ENCODE peak calls at places on chromosomes 4 and X, in nine cellular contexts. F, T, K, J, W, H, D, P and Z are unnamed samples. For H3K27me3, the result is how much of the 10 kb centered on the place peaks cover.

GRCh38 chrX:28847423-28847822 is 260.2 kb downstream of the IL1RAPL1 start:
- DNase-seq in F (no peak), T (peak), K (no peak), J (no peak), W (no peak), H (no peak), D (peak), P (peak), Z (peak)

GRCh38 chr4:95470622-95471021 is 78.2 kb downstream of the UNC5C start:
- DNase-seq in F (no peak), T (no peak), K (no peak), J (no peak), W (no peak), H (no peak), D (no peak), P (no peak), Z (no peak)

GRCh38 chr4:160370046-160370445 is 1267.2 kb downstream of the RAPGEF2 start:
- DNase-seq in F (no peak), T (no peak), K (no peak), J (no peak), W (no peak), H (no peak), D (no peak), P (no peak), Z (no peak)

GRCh38 chrX:134604701-134605271 is 53.5 kb downstream of the PLAC1 start:
- DNase-seq in F (no peak), T (peak), K (no peak), J (no peak), W (peak), H (no peak), D (no peak), P (no peak), Z (no peak)

GRCh38 chrX:132184871-132185270 is 34.4 kb downstream of the RAP2C start:
- DNase-seq in F (no peak), T (no peak), K (no peak), J (no peak), W (no peak), H (no peak), D (no peak), P (no peak), Z (no peak)

GRCh38 chr4:79913581-79913980 is 159.4 kb downstream of the ANTXR2 start:
- DNase-seq in F (no peak), T (no peak), K (no peak), J (no peak), W (no peak), H (no peak), D (no peak), P (no peak), Z (no peak)

GRCh38 chrX:41275661-41276609 is 58.0 kb upstream of the DDX3X start:
- DNase-seq in F (no peak), T (peak), K (peak), J (peak), W (peak), H (peak), D (peak), P (peak), Z (peak)

GRCh38 chr4:154004859-154005520 is 216.1 kb upstream of the SFRP2 start:
- DNase-seq in F (peak), T (peak), K (no peak), J (no peak), W (no peak), H (peak), D (no peak), P (no peak), Z (no peak)

GRCh38 chr4:123995939-123996338 is 599.3 kb downstream of the SPRY1 start:
- DNase-seq in F (peak), T (no peak), K (no peak), J (no peak), W (no peak), H (no peak), D (no peak), P (no peak), Z (no peak)
- TF ChIP-seq CTCF in F (no peak), T (no peak), K (no peak), J (no peak), W (no peak), H (no peak), D (no peak), P (no peak), Z (no peak)

GRCh38 chrX:129963729-129964128 is 18.7 kb upstream of the BCORL1 start:
- DNase-seq in F (no peak), T (no peak), K (no peak), J (no peak), W (no peak), H (no peak), D (no peak), P (no peak), Z (no peak)

GRCh38 chrX:129965166-129965565 is 17.3 kb upstream of the BCORL1 start:
- DNase-seq in F (no peak), T (no peak), K (no peak), J (no peak), W (no peak), H (no peak), D (no peak), P (no peak), Z (no peak)

GRCh38 chrX:129959493-129959832 is 23.0 kb upstream of the BCORL1 start:
- DNase-seq in F (no peak), T (peak), K (no peak), J (no peak), W (no peak), H (no peak), D (no peak), P (no peak), Z (peak)

GRCh38 chrX:129958814-129959492 is 23.5 kb upstream of the BCORL1 start:
- DNase-seq in F (no peak), T (no peak), K (no peak), J (no peak), W (no peak), H (no peak), D (no peak), P (no peak), Z (no peak)

GRCh38 chrX:129961180-129962083 is 21.0 kb upstream of the BCORL1 start:
- DNase-seq in F (no peak), T (peak), K (peak), J (no peak), W (peak), H (peak), D (peak), P (peak), Z (peak)
- H3K27me3 ChIP-seq in F (under half), T (under half), K (under half), J (under half), W (under half), H (under half), D (under half), P (under half), Z (under half)

GRCh38 chr4:139617702-139618490 is 47.7 kb upstream of the MGST2 start:
- DNase-seq in F (no peak), T (no peak), K (no peak), J (no peak), W (no peak), H (no peak), D (no peak), P (no peak), Z (no peak)
- TF ChIP-seq CTCF in F (peak), T (peak), K (peak), J (peak), W (peak), H (no peak), D (peak), P (peak), Z (peak)

GRCh38 chr4:24799196-24799543 is 3.8 kb downstream of the SOD3 start:
- DNase-seq in F (no peak), T (no peak), K (no peak), J (no peak), W (no peak), H (no peak), D (no peak), P (no peak), Z (no peak)
- H3K27me3 ChIP-seq in F (under half), T (under half), K (under half), J (under half), W (under half), H (under half), D (under half), P (under half), Z (half or more)

GRCh38 chr4:119743644-119744043 is 115.0 kb upstream of the PDE5A start:
- DNase-seq in F (no peak), T (no peak), K (no peak), J (no peak), W (no peak), H (no peak), D (no peak), P (no peak), Z (no peak)

GRCh38 chr4:119748853-119749252 is 120.2 kb upstream of the PDE5A start:
- DNase-seq in F (no peak), T (no peak), K (no peak), J (no peak), W (no peak), H (no peak), D (no peak), P (no peak), Z (no peak)

GRCh38 chr4:119750048-119750447 is 121.4 kb upstream of the PDE5A start:
- DNase-seq in F (no peak), T (no peak), K (no peak), J (no peak), W (no peak), H (no peak), D (no peak), P (no peak), Z (no peak)

GRCh38 chr4:119744580-119744979 is 116.0 kb upstream of the PDE5A start:
- DNase-seq in F (no peak), T (no peak), K (no peak), J (no peak), W (no peak), H (no peak), D (no peak), P (no peak), Z (no peak)

GRCh38 chr4:119746951-119747350 is 118.3 kb upstream of the PDE5A start:
- DNase-seq in F (no peak), T (no peak), K (no peak), J (no peak), W (no peak), H (no peak), D (no peak), P (no peak), Z (no peak)
- TF ChIP-seq CTCF in F (no peak), T (no peak), K (no peak), J (no peak), W (no peak), H (no peak), D (no peak), P (no peak), Z (no peak)

DNA sequence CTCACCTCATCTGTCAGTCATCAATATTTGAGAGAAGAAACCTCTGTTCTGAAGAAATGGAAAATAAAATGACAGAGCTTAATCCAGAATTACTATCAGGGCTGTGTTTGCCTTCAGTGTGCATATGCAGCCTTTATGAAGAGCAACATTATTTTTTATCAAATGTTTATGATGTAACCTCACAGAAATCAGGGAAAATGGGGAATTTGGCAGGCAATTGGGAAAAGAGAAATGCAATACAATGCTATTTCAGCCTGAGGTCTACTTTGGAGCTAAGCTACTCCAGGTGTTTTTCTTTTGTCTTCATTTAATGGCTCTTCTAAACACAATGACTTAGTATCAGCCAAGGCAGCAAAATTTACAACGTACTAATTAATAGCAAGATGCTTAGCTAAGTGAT is 241.1 kb upstream of the TET2 start:
- DNase-seq in F (no peak), T (no peak), K (no peak), J (no peak), W (no peak), H (no peak), D (no peak), P (no peak), Z (no peak)
- H3K27me3 ChIP-seq in F (under half), T (under half), K (under half), J (under half), W (under half), H (under half), D (under half), P (under half), Z (half or more)

GRCh38 chrX:102714994-102715393 is 2.7 kb downstream of the GPRASP2 start:
- DNase-seq in F (no peak), T (no peak), K (no peak), J (no peak), W (no peak), H (no peak), D (peak), P (no peak), Z (peak)
- TF ChIP-seq CTCF in F (no peak), T (no peak), K (no peak), J (no peak), W (no peak), H (no peak), D (peak), P (no peak), Z (peak)

DNA sequence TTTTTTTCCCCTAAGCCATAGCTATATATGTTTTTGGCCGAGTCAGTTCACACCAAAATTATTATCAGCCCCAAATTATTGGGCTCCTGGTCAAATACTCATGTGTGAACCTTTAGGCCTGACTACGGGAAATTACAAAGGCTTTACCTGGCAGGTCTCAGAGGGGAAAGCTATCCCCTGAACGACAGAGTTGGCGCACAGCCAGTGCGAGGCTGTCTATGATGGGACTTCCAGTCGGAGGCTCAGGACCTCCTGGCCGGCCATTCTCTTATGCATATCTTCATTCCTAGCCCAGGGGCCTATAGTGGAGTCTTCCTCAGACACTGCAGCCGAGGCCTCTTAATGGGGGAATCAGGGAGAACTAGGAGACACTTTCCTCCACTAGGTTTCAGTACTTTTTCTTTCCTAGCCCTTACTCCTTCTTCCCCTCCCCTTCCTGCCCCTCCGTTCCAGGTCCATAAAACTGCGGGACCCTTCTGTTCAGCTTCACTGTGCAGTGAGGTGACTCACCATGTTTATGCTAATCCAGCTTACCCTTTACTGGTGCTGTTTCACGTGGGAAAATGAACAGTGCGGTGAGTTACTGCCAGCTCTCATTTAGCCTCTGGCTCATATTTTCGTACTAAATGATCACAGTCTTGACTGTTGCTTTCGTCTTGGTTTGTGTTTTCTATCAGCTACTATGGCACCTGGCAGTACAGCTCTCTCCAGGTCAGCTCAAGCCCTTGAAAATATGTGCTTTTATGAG is 533.9 kb downstream of the FSTL5 start:
- DNase-seq in F (peak), T (peak), K (no peak), J (no peak), W (no peak), H (no peak), D (no peak), P (no peak), Z (no peak)
- H3K27me3 ChIP-seq in F (under half), T (under half), K (under half), J (under half), W (under half), H (under half), D (under half), P (under half), Z (under half)